ENCODE peak calls at places on chromosomes 4 and X, in nine cellular contexts. M, N, E, G, A, Q, D, O and B are unnamed samples.

GRCh38 chrX:45851434-45851991 is 650.8 kb upstream of the DIPK2B start:
- DNase-seq in D (peak), O (peak), M (peak), Q (no peak), A (peak), G (peak), E (peak), N (peak), B (no peak)

GRCh38 chr4:144575181-144575580 is 70.8 kb upstream of the HHIP start:
- DNase-seq in N (no peak), G (no peak), Q (no peak), A (peak), D (no peak), E (no peak), O (no peak), M (no peak), B (no peak)

GRCh38 chr4:174177536-174177935 is 105.9 kb downstream of the FBXO8 start:
- DNase-seq in O (no peak), N (no peak), M (no peak), E (no peak), Q (no peak), D (no peak), G (no peak), A (no peak), B (no peak)

GRCh38 chr4:30948653-30949052 is 228.5 kb downstream of the PCDH7 start:
- DNase-seq in M (no peak), D (no peak), E (no peak), A (no peak), N (no peak), G (peak), O (no peak), Q (no peak), B (no peak)

GRCh38 chr4:41044165-41044564 is 170.2 kb downstream of the APBB2 start:
- DNase-seq in G (peak), N (no peak), Q (no peak), M (no peak), E (no peak), A (peak), O (no peak), D (no peak), B (no peak)

GRCh38 chr4:187046471-187046870 is 322.8 kb upstream of the FAT1 start:
- DNase-seq in O (no peak), D (no peak), N (no peak), A (no peak), G (no peak), Q (no peak), M (no peak), E (no peak), B (no peak)

GRCh38 chr4:7922466-7922865 is 17.2 kb downstream of the AFAP1 start:
- DNase-seq in A (no peak), N (no peak), M (no peak), Q (no peak), G (no peak), D (no peak), E (no peak), O (no peak), B (no peak)

GRCh38 chrX:148380614-148381561 is 119.5 kb upstream of the AFF2 start:
- DNase-seq in Q (no peak), M (no peak), D (no peak), N (no peak), G (no peak), A (no peak), E (peak), O (no peak), B (no peak)

GRCh38 chr4:138927065-138927464 is 88.5 kb upstream of the NOCT start:
- DNase-seq in O (no peak), N (no peak), A (no peak), Q (no peak), G (no peak), D (no peak), E (no peak), M (no peak), B (no peak)

GRCh38 chr4:86496094-86497060 is 97.7 kb upstream of the PTPN13 start:
- DNase-seq in A (peak), Q (no peak), E (peak), G (peak), O (no peak), M (no peak), N (peak), D (peak), B (no peak)

GRCh38 chr4:86895692-86896488 is 3.7 kb upstream of the C4orf36 start:
- DNase-seq in M (no peak), G (peak), N (no peak), O (no peak), A (peak), E (no peak), Q (no peak), D (no peak), B (no peak)

GRCh38 chr4:139825523-139826014 is 159.9 kb downstream of the MGST2 start:
- DNase-seq in A (no peak), Q (no peak), D (no peak), O (no peak), G (no peak), E (no peak), M (no peak), N (no peak), B (no peak)

GRCh38 chr4:163279713-163280112 is 52.7 kb downstream of the NPY1R start:
- DNase-seq in A (no peak), O (no peak), N (no peak), D (no peak), E (no peak), Q (no peak), G (no peak), M (no peak), B (no peak)

GRCh38 chr4:145828802-145829485 is 109.7 kb downstream of the ZNF827 start:
- DNase-seq in D (no peak), O (no peak), N (no peak), G (no peak), M (no peak), A (no peak), Q (no peak), E (no peak), B (no peak)

GRCh38 chrX:14489437-14489836 is 39.9 kb upstream of the GLRA2 start:
- DNase-seq in G (no peak), M (no peak), O (no peak), D (no peak), N (no peak), Q (no peak), A (no peak), E (no peak), B (no peak)

GRCh38 chrX:10534611-10535010 is 85.8 kb downstream of the MID1 start:
- DNase-seq in N (no peak), G (no peak), D (no peak), A (no peak), Q (no peak), O (no peak), E (no peak), M (no peak), B (no peak)

GRCh38 chr4:14415146-14415545 is 587.1 kb upstream of the CPEB2 start:
- DNase-seq in G (no peak), A (peak), N (no peak), E (no peak), D (no peak), Q (no peak), M (no peak), O (no peak), B (no peak)

GRCh38 chrX:3271485-3272186 is 74.8 kb downstream of the MXRA5 start:
- DNase-seq in O (no peak), N (no peak), A (peak), M (no peak), G (no peak), E (no peak), Q (no peak), D (no peak), B (no peak)

GRCh38 chrX:27890611-27891010 is 82.8 kb downstream of the MAGEB10 start:
- DNase-seq in N (no peak), M (no peak), D (no peak), O (no peak), E (no peak), Q (no peak), G (peak), A (peak), B (no peak)

GRCh38 chr4:10026485-10026884 is 5.2 kb upstream of the SLC2A9 start:
- DNase-seq in G (no peak), A (no peak), N (no peak), D (no peak), M (no peak), E (no peak), O (no peak), Q (peak), B (no peak)

GRCh38 chr4:151887151-151887815 is 126.5 kb upstream of the GATB start:
- DNase-seq in A (no peak), G (no peak), O (no peak), D (no peak), E (no peak), Q (no peak), M (no peak), N (no peak), B (no peak)

GRCh38 chrX:140274761-140275525 is 229.9 kb downstream of the SOX3 start:
- DNase-seq in G (no peak), D (no peak), N (no peak), O (no peak), M (no peak), Q (no peak), E (no peak), A (no peak), B (no peak)

GRCh38 chr4:147732516-147733193 is 767 bp downstream of the ARHGAP10 start:
- DNase-seq in A (no peak), E (peak), D (peak), Q (peak), G (no peak), M (peak), O (peak), N (no peak), B (no peak)

GRCh38 chrX:54695231-54695630 is 102.8 kb downstream of the ITIH6 start:
- DNase-seq in A (no peak), Q (no peak), M (no peak), O (no peak), E (no peak), D (no peak), N (no peak), G (no peak), B (no peak)

GRCh38 chr4:111475001-111475400 is 670.3 kb upstream of the FAM241A start:
- DNase-seq in E (peak), O (peak), M (no peak), D (no peak), A (peak), G (peak), Q (no peak), N (no peak), B (no peak)

GRCh38 chrX:114930227-114930626 is 87.2 kb downstream of the IL13RA2 start:
- DNase-seq in A (no peak), G (no peak), D (no peak), Q (no peak), N (no peak), M (no peak), O (no peak), E (no peak), B (no peak)

GRCh38 chr4:103075894-103076776 is at the start of gene SLC9B2:
- DNase-seq in O (peak), G (peak), D (peak), N (peak), M (peak), E (peak), Q (peak), A (peak), B (peak)

GRCh38 chr4:84968936-84969335 is 2.4 kb upstream of the WDFY3 start:
- DNase-seq in O (no peak), N (no peak), M (no peak), D (no peak), A (no peak), E (no peak), G (no peak), Q (no peak), B (no peak)

GRCh38 chr4:11495291-11495690 is 66.6 kb upstream of the HS3ST1 start:
- DNase-seq in Q (no peak), D (no peak), A (no peak), M (no peak), O (no peak), G (no peak), N (no peak), E (no peak), B (no peak)

GRCh38 chrX:40285876-40286275 is 188.1 kb upstream of the BCOR start:
- DNase-seq in E (no peak), O (no peak), G (no peak), M (no peak), N (no peak), Q (no peak), D (no peak), A (no peak), B (no peak)

GRCh38 chr4:37434469-37434868 is 189.9 kb downstream of the NWD2 start:
- DNase-seq in M (no peak), D (no peak), G (peak), Q (no peak), E (no peak), A (peak), N (no peak), O (no peak), B (no peak)

GRCh38 chr4:140237616-140238352 is 83.8 kb upstream of the MAML3 start:
- DNase-seq in M (peak), E (peak), D (peak), A (no peak), Q (peak), N (peak), O (peak), G (no peak), B (peak)

GRCh38 chrX:131675596-131676194 is 131.8 kb downstream of the OR13H1 start:
- DNase-seq in O (no peak), M (no peak), Q (no peak), G (peak), A (peak), D (no peak), N (no peak), E (no peak), B (no peak)

GRCh38 chr4:117983541-117984451 is 50.5 kb upstream of the NDST3 start:
- DNase-seq in M (no peak), D (no peak), E (no peak), G (no peak), O (no peak), A (no peak), N (no peak), Q (no peak), B (no peak)

GRCh38 chrX:110317820-110318663 is at the start of gene AMMECR1:
- DNase-seq in D (peak), Q (peak), G (peak), O (peak), A (peak), M (peak), N (peak), E (peak), B (peak)

GRCh38 chr4:51855270-51855669 is 12.3 kb downstream of the DCUN1D4 start:
- DNase-seq in Q (no peak), N (no peak), D (no peak), O (no peak), A (no peak), M (no peak), E (no peak), G (no peak), B (no peak)

GRCh38 chr4:84790769-84791565 is 175.5 kb downstream of the WDFY3 start:
- DNase-seq in O (no peak), N (no peak), A (no peak), D (no peak), G (no peak), M (no peak), Q (no peak), E (no peak), B (no peak)

GRCh38 chr4:37471971-37472370 is 214.2 kb downstream of the RELL1 start:
- DNase-seq in D (no peak), G (no peak), N (peak), M (no peak), E (peak), O (no peak), A (peak), Q (no peak), B (no peak)

GRCh38 chrX:320126-320783 is 1.7 kb upstream of the GTPBP6 start:
- DNase-seq in N (no peak), G (no peak), A (no peak), Q (peak), D (no peak), E (peak), M (peak), O (no peak), B (no peak)

DNA sequence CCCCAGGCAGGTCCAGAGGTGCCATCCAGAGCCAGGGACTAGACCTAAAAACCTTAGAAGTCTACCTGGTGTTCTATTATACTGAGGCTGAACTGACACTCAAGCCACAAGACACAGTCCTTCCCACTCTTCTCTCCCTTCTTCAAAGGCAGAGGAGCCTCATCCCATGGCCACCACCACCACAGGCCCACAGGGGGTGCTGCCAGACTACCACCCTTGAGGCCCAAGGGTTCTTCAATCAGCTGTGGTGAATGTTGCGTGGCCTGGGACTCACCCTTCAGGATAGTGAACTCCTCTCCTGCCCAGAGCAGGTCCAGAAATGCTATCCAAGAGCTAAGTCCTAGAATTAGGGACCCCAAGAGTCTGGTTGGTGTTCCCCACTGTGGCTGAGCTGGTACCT is 17.5 kb upstream of the RFC1 start:
- DNase-seq in O (no peak), E (no peak), N (no peak), A (no peak), D (no peak), Q (no peak), G (no peak), M (no peak), B (no peak)
- TF ChIP-seq POLR2A in O (no peak), E (no peak), N (no peak), A (no peak), D (no peak), Q (no peak), G (no peak), M (no peak), B (no peak)

GRCh38 chrX:1591102-1591862 is at the start of gene AKAP17A:
- DNase-seq in Q (peak), N (peak), E (peak), A (peak), G (peak), M (peak), O (peak), D (peak), B (peak)
- TF ChIP-seq CTCF in Q (no peak), N (no peak), E (no peak), A (no peak), G (no peak), M (no peak), O (no peak), D (peak), B (no peak)

DNA sequence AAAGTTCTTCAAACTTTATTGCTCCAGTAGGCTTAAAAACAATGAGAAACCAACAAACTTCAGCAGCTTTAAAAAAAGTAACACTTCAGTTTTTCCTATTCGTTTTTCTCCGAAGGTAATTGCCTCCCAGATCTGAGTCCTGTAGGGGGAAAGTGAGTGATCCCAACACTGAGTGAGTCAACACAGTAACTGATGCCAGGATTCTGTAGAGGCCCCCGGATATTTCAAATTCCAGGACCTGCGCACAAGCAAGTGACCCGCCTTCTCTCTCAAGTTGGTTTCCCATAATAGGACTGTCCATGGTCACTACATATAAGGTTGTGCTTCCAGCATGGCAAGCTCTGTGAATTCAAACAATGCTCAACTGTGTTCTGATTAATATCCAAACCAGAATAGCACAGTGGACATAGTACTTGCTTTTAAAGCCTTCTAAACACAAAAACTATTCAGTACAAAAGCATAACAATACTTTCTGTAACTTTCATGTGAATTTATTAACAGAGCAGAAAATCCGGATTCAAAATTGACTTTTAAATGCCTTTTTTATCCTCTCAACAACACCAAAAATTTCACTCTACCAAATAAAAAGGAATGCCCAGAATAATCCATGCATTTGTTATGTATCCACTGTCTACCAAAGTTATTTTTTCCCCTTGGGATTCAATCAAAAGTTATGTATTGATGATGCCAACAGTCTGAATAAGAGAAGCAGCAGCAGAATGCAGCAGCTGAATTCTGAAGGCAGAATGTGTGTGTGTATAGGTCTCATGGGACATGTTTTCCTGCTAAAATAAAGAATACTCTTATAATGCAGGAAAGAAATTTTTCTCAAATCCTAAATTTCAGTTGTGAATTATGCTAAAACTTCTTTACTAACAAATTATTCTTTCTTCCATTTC is at the start of gene DMD:
- DNase-seq in M (no peak), Q (peak), D (peak), G (no peak), O (no peak), E (peak), A (no peak), N (no peak), B (peak)
- TF ChIP-seq POLR2A in M (no peak), Q (no peak), D (peak), G (no peak), O (no peak), E (peak), A (no peak), N (no peak), B (peak)

DNA sequence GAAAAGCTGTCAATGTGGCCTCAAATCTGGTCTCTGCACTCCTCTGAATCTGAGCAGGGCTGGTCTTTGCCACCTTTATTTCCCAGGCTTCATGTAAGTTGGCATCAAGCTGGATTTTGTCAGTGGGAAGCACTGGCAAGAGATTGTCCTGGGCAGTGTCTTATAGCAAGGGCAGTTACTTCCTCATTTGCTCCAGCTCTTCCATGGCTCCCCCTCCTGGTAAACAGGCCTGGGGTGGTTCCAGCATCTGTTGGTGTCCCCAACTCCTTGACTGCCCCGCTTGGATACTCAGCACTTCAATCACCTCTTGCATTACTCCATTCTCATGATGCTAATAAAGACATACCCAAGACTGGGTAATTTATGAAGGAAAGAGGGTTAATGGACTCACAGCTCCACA is 15.0 kb upstream of the REST start:
- DNase-seq in A (no peak), M (no peak), E (no peak), G (no peak), N (no peak), O (no peak), Q (no peak), D (no peak), B (no peak)
- TF ChIP-seq CTCF in A (no peak), M (no peak), E (no peak), G (no peak), N (no peak), O (no peak), Q (no peak), D (no peak), B (no peak)

DNA sequence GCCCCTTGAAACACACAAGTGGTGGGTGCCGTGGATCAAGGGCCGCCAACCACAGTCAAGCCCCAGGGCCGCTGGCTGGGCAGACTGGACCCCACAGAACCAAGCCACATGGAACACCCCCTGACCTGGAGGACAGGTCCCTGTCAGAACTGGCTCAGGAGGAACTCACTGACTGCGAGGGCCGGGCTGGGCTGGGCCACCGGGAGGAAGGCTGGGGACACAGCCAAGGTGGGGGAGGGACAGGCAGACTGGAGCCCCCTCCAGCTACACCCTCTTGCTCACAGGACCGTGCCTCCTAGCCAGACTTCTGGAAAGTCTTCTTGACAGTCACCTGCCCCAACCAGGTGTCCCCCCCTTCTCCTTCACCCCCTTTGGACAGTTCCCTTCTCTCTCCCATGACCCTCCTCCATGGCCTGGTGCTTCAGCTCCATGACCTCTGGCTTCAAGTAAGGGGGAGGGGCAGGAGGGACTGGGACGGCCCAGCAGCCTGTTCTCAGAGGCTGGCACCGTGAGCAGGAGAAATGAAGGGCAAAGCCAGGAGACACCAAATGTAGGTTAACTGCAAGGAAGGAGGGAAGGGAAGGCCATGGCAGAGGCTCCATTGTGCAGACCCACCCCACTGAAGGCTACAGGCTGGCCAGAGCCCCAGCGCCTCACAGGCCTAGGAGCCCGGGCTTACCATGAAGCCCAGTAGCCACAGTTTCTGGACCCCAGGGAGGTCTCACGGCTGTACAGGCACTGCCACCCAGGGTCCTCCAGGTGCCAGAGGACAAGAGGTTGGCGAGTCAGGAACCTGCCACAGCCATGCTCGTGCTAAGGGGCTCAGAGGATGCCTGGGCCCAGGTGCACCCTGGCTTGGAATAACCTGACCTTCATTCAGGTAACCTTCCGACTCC is 22.6 kb upstream of the DUSP9 start:
- DNase-seq in N (no peak), D (peak), O (no peak), M (no peak), G (no peak), E (no peak), Q (peak), A (no peak), B (no peak)
- TF ChIP-seq POLR2A in N (no peak), D (no peak), O (no peak), M (no peak), G (no peak), E (no peak), Q (no peak), A (no peak), B (no peak)